ENCODE peak calls at places on chromosomes 16 and 17, in eight cellular contexts. S is breast epithelium, T is ascending aorta, B is tibial nerve, Q is Peyer's patch, C is fibroblast of lung, M is psoas muscle, D is right atrium auricular region. Z is an unnamed sample. For H3K4me1, the result is how much of the 10 kb centered on the place peaks cover.

GRCh38 chr17:4560837-4561241 is 462 bp upstream of the GGT6 start:
- DNase-seq in C (peak), Q (no peak), B (no peak), D (no peak), M (no peak), T (no peak), S (no peak), Z (no peak)

GRCh38 chr16:88743693-88744519 is 37.6 kb downstream of the CTU2 start:
- DNase-seq in D (peak), S (peak), M (peak), C (peak), T (peak), Q (peak), B (peak), Z (peak)

GRCh38 chr16:1779741-1780676 is 2.4 kb downstream of the SPSB3 start:
- DNase-seq in T (no peak), S (no peak), D (no peak), B (no peak), C (no peak), M (peak), Q (no peak), Z (no peak)

GRCh38 chr17:29784661-29785060 is 145.4 kb downstream of the SSH2 start:
- DNase-seq in D (no peak), B (no peak), Q (no peak), C (peak), M (no peak), T (no peak), S (no peak), Z (no peak)

GRCh38 chr17:4420692-4421131 is 13.0 kb upstream of the SPNS3 start:
- DNase-seq in C (peak), B (no peak), S (no peak), D (peak), M (no peak), T (peak), Q (peak), Z (peak)

GRCh38 chr16:86396918-86397317 is 113.4 kb upstream of the FOXF1 start:
- DNase-seq in T (no peak), S (no peak), M (no peak), Q (no peak), C (peak), B (no peak), D (no peak), Z (peak)

GRCh38 chr17:60333628-60334031 is 58.3 kb downstream of the USP32 start:
- DNase-seq in C (peak), D (no peak), Q (no peak), S (no peak), B (no peak), T (no peak), M (no peak), Z (no peak)

GRCh38 chr17:63039899-63040602 is 74.0 kb downstream of the TANC2 start:
- DNase-seq in M (no peak), T (no peak), Q (no peak), S (no peak), D (no peak), B (no peak), C (peak), Z (no peak)

GRCh38 chr16:51433597-51433996 is 282.5 kb upstream of the SALL1 start:
- DNase-seq in C (peak), S (no peak), T (no peak), D (no peak), Q (no peak), B (no peak), M (no peak), Z (no peak)

GRCh38 chr16:24151482-24151939 is 104.6 kb upstream of the CACNG3 start:
- DNase-seq in M (no peak), S (no peak), D (no peak), C (no peak), Q (no peak), B (no peak), T (no peak), Z (no peak)

GRCh38 chr17:9987779-9988585 is 82.9 kb upstream of the RCVRN start:
- DNase-seq in Q (no peak), B (no peak), T (no peak), D (no peak), M (peak), C (peak), S (no peak), Z (no peak)

GRCh38 chr17:80198144-80198661 is 21.9 kb downstream of the SGSH start:
- DNase-seq in S (no peak), T (no peak), C (peak), B (no peak), D (no peak), M (no peak), Q (no peak), Z (no peak)

GRCh38 chr16:49695782-49696413 is 160.0 kb downstream of the ZNF423 start:
- DNase-seq in M (no peak), S (no peak), T (no peak), D (no peak), C (no peak), Q (no peak), B (no peak), Z (no peak)

GRCh38 chr17:14201595-14201994 is 35.1 kb downstream of the CDRT15 start:
- DNase-seq in M (no peak), T (no peak), Q (peak), B (no peak), D (no peak), S (no peak), C (no peak), Z (no peak)

GRCh38 chr16:54582631-54583250 is 296.2 kb upstream of the IRX3 start:
- DNase-seq in B (no peak), M (no peak), D (no peak), S (no peak), Q (no peak), C (no peak), T (no peak), Z (no peak)

GRCh38 chr17:8741366-8741765 is 3.3 kb downstream of the CCDC42 start:
- DNase-seq in Q (no peak), M (no peak), D (no peak), B (no peak), S (no peak), T (no peak), C (no peak), Z (no peak)

GRCh38 chr17:59172436-59173004 is 17.0 kb downstream of the PRR11 start:
- DNase-seq in C (no peak), T (no peak), S (no peak), M (no peak), Q (no peak), B (no peak), D (no peak), Z (no peak)

GRCh38 chr16:50781043-50781442 is 39.2 kb downstream of the CYLD start:
- DNase-seq in B (no peak), C (no peak), S (no peak), D (no peak), M (no peak), T (no peak), Q (no peak), Z (no peak)

GRCh38 chr16:4870138-4870671 is 22.9 kb downstream of the UBN1 start:
- DNase-seq in Q (no peak), C (no peak), T (peak), S (no peak), B (no peak), M (no peak), D (no peak), Z (no peak)

GRCh38 chr16:12573730-12574383 is 229.8 kb downstream of the CPPED1 start:
- DNase-seq in M (no peak), Q (no peak), S (no peak), T (no peak), D (peak), B (no peak), C (peak), Z (no peak)

GRCh38 chr16:68737730-68738590 is 868 bp downstream of the CDH1 start:
- DNase-seq in T (no peak), B (no peak), C (no peak), S (peak), M (no peak), Q (no peak), D (no peak), Z (peak)

GRCh38 chr16:46690281-46691178 is 1.1 kb downstream of the ORC6 start:
- DNase-seq in C (peak), S (no peak), M (no peak), Q (no peak), B (no peak), D (no peak), T (no peak), Z (no peak)

GRCh38 chr16:25256821-25257503 is 683 bp downstream of the ZKSCAN2 start:
- DNase-seq in D (no peak), Q (no peak), T (peak), M (no peak), S (no peak), C (no peak), B (no peak), Z (no peak)

GRCh38 chr17:57948555-57949420 is 6.4 kb downstream of the CUEDC1 start:
- DNase-seq in B (no peak), M (peak), S (no peak), Q (no peak), C (peak), D (no peak), T (no peak), Z (no peak)

GRCh38 chr17:17782425-17783120 is 54.2 kb downstream of the SREBF1 start:
- DNase-seq in B (no peak), C (no peak), Q (no peak), M (peak), S (no peak), D (no peak), T (no peak), Z (no peak)

GRCh38 chr16:1216681-1217400 is 8.2 kb downstream of the TPSG1 start:
- DNase-seq in T (no peak), Q (no peak), B (no peak), C (no peak), M (no peak), S (no peak), D (no peak), Z (no peak)

GRCh38 chr16:10616744-10617640 is 36.6 kb upstream of the EMP2 start:
- DNase-seq in Q (no peak), C (peak), D (peak), B (peak), M (peak), S (peak), T (no peak), Z (peak)

GRCh38 chr16:10616395-10616743 is 36.0 kb upstream of the EMP2 start:
- DNase-seq in C (no peak), D (no peak), Q (no peak), S (no peak), M (no peak), T (no peak), B (no peak), Z (no peak)

GRCh38 chr16:10612649-10613179 is 32.3 kb upstream of the EMP2 start:
- DNase-seq in C (no peak), T (no peak), B (no peak), D (no peak), S (no peak), M (no peak), Q (no peak), Z (no peak)

GRCh38 chr16:10613771-10614485 is 33.5 kb upstream of the EMP2 start:
- DNase-seq in T (no peak), S (no peak), Q (no peak), C (no peak), M (no peak), D (no peak), B (no peak), Z (no peak)

DNA sequence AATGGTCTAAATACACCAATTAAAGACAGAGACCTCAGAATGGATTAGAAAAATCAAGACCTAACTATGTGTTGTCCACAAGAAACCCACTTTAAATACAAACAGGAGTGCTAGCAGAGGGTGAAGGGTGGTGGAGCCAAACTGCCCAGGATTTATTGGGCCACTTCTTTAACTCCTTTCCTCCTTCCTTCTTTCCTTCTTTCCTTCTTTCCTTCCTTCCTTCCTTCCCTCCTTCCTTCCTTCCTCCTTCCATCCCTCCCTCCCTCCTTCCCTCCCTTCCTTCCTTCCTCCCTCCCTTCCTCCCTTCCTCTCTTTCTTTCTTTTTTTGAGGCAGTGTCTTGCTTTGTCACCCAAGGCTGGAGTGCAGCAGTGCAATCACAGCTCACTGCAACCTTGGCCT is 34.3 kb upstream of the EMP2 start:
- DNase-seq in D (no peak), M (no peak), T (no peak), C (no peak), S (no peak), B (no peak), Q (no peak), Z (no peak)
- H3K4me1 ChIP-seq in D (under half), M (under half), T (under half), C (under half), S (under half), B (under half), Q (under half), Z (under half)

GRCh38 chr17:78307887-78308633 is 51.8 kb downstream of the SOCS3 start:
- DNase-seq in S (no peak), T (no peak), D (no peak), M (no peak), B (no peak), C (no peak), Q (no peak), Z (no peak)
- TF ChIP-seq CTCF in S (no peak), T (no peak), D (no peak), M (peak), B (no peak), C (no peak), Q (no peak), Z (no peak)

GRCh38 chr16:48236286-48236685 is 7.8 kb upstream of the LONP2 start:
- DNase-seq in T (no peak), C (no peak), M (no peak), B (no peak), S (no peak), Q (no peak), D (no peak), Z (no peak)

GRCh38 chr16:48232459-48233040 is 11.6 kb upstream of the LONP2 start:
- DNase-seq in B (no peak), T (no peak), S (no peak), C (peak), M (no peak), Q (no peak), D (no peak), Z (no peak)

GRCh38 chr16:48234630-48235029 is 9.5 kb upstream of the LONP2 start:
- DNase-seq in Q (no peak), S (no peak), C (no peak), M (no peak), T (no peak), B (no peak), D (no peak), Z (no peak)

GRCh38 chr16:48235556-48236136 is 8.5 kb upstream of the LONP2 start:
- DNase-seq in M (no peak), C (peak), T (no peak), B (no peak), D (no peak), S (no peak), Q (no peak), Z (no peak)

DNA sequence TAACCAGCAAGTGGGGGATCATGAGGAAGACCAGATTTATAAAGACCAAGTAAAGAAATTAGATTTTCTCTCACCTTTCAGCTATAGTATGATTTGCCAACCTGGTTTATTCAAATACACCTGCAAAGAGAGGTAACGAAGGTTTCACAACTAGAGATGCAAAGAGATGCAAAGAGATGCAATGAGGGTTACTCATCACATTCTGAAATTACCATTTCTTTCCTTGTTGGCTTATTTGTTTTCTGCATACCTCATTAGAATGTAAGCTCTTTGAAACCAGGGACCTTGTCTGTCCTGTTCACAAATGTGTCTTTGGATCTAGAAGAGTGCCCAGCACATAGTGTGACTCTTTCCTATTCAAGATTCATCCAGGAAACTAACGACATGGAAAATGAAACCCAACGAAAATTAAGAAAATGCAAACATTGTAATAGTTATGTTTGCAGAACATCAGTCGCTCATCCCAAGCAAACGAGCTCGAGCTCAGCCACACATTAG is 9.0 kb upstream of the LONP2 start:
- DNase-seq in C (no peak), B (no peak), T (no peak), D (no peak), Q (no peak), M (no peak), S (no peak), Z (no peak)
- H3K4me1 ChIP-seq in C (under half), B (under half), T (under half), D (under half), Q (under half), M (under half), S (under half), Z (under half)

DNA sequence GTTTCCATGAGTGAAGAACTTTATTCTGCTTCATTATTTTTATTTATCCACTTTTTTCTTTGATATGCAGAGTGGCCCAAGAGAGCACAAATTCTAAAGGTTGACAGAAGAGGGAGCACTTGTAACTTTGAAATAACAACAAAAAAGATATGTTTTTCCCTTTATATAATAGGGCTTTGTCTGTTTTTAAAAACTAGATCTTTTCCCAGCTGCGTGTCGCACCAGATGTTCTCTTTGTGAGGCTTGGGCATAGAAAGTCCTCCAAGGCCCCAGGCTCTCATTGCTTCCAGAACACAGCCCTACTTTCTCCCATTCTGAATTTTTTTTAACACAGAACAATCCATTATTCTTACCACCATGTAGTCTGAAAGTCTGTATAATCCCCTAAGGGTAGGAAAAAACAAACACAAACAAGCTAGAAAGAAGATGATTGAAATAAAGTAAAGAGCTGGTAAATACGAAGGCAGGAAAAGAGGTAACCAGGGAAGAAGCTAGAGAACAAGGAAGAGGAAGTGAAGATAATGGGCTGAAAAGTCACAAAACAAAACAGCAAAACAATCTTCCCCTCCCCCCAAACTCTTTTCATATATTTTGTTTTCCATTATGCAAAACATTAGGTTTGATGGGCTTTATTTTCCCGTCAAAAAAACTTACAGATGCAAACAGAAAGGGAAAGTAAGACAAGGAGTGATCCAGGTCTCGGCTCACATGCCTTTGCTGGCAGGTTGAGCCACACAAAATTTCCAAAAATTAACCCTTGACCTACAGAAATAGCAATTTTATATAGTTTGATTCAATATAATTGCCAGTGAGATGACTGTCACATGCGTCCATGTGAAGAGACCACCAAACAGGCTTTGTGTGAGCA is 160.3 kb downstream of the ABCA8 start:
- DNase-seq in C (peak), S (no peak), M (no peak), Q (no peak), D (no peak), T (no peak), B (peak), Z (no peak)
- TF ChIP-seq CTCF in C (no peak), S (no peak), M (peak), Q (peak), D (peak), T (no peak), B (peak), Z (peak)

GRCh38 chr17:6496636-6497441 is 52.6 kb downstream of the PIMREG start:
- DNase-seq in C (no peak), T (peak), Q (no peak), S (peak), M (no peak), D (no peak), B (no peak), Z (no peak)
- H3K4me1 ChIP-seq in C (under half), T (under half), Q (under half), S (under half), M (under half), D (under half), B (under half), Z (under half)

GRCh38 chr16:87572959-87573358 is 29.3 kb upstream of the JPH3 start:
- DNase-seq in Q (no peak), M (no peak), T (no peak), B (no peak), D (no peak), C (no peak), S (no peak), Z (no peak)

GRCh38 chr16:87571868-87572244 is 30.5 kb upstream of the JPH3 start:
- DNase-seq in B (no peak), T (no peak), Q (no peak), M (no peak), D (no peak), S (no peak), C (no peak), Z (no peak)

GRCh38 chr16:87569601-87570559 is 32.4 kb upstream of the JPH3 start:
- DNase-seq in D (no peak), M (no peak), C (no peak), S (no peak), Q (no peak), T (no peak), B (no peak), Z (no peak)

GRCh38 chr16:87570564-87570937 is 31.8 kb upstream of the JPH3 start:
- DNase-seq in Q (no peak), C (no peak), B (no peak), S (no peak), T (no peak), M (no peak), D (no peak), Z (no peak)

DNA sequence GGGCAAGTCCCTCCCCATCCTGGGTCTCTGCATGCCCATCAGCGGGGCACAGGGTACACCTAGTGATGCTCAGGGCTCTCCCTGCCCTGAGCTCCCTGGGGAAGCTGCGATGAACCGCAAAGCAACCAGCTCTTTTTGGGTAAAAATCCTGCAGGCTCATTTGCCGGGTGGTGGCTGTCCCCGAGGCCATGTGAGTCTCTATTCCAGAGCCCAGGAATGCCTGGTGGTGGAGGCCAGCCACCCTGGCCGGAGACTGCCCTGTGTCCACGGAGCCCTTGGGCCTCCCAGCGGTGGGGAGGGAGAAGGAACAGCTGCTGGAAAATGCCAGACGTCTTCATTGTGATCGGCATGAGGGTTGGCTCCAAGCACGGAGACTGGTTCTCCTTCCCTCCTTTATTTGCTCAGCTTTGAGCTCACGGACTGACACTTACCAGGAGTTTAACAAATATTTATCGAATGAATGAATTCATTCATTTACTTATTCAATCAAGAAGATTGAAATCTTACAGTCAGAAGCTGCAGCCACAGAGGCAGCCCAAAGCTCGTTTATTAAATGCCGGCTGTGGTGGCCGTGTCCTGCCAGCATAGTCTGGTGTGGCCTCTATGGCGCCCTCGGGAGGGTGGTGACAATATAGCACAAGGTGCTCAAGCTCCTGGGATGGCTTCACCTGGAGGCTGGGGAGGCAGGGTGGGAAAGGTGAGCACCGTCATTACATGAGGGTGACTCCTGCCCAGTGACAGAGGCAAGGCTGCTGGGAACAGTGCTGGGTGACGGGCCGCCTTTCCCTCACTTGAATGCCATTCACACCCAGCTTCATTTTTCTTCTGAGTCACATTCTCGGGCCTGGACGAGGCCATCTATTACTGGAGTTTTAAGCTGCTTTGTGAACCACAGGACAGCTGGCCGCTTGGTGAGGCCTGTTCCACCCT is 31.1 kb upstream of the JPH3 start:
- DNase-seq in M (peak), T (peak), S (peak), Q (no peak), C (peak), D (peak), B (no peak), Z (no peak)
- TF ChIP-seq CTCF in M (peak), T (peak), S (no peak), Q (peak), C (peak), D (no peak), B (peak), Z (peak)

GRCh38 chr16:73171901-73172619 is 124.1 kb upstream of the ZFHX3 start:
- DNase-seq in M (no peak), T (no peak), Q (no peak), B (no peak), C (no peak), D (no peak), S (no peak), Z (peak)
- H3K4me1 ChIP-seq in M (under half), T (under half), Q (under half), B (under half), C (under half), D (under half), S (under half), Z (under half)

Z was measured in uterus.